ENCODE peak calls at places on chromosome 16, in five cellular contexts. A is HepG2, H is H1, V is GM12878, I is K562. M is an unnamed sample.
A peak's percentile ranks its signal among the peaks of the same experiment; 100 is the strongest.

GRCh38 chr16:69796285-69797118 is 34.4 kb downstream of the WWP2 start:
- DNase-seq in H (peak; percentile 60), A (peak; percentile 74), V (no peak), I (peak; percentile 69), M (peak; percentile 66)

GRCh38 chr16:88456356-88457292 is 3.5 kb downstream of the ZFPM1 start:
- DNase-seq in I (no peak), A (no peak), H (no peak), V (no peak), M (no peak)

GRCh38 chr16:77373726-77374125 is 61.1 kb downstream of the ADAMTS18 start:
- DNase-seq in V (no peak), H (no peak), A (no peak), I (no peak), M (no peak)

GRCh38 chr16:14616280-14616679 is 13.8 kb downstream of the PARN start:
- DNase-seq in A (no peak), I (no peak), H (no peak), V (no peak), M (no peak)

GRCh38 chr16:47920709-47921108 is 235.1 kb downstream of the ABCC12 start:
- DNase-seq in I (no peak), A (no peak), V (no peak), H (no peak), M (no peak)

GRCh38 chr16:81445143-81445922 is 725 bp downstream of the CMIP start:
- DNase-seq in I (peak; percentile 83), H (peak; percentile 61), V (no peak), A (no peak), M (peak; percentile 78)

GRCh38 chr16:87207509-87207908 is 109.7 kb downstream of the C16orf95 start:
- DNase-seq in I (no peak), H (no peak), A (no peak), V (no peak), M (no peak)

GRCh38 chr16:24700549-24701392 is 28.7 kb upstream of the TNRC6A start:
- DNase-seq in V (no peak), A (peak; percentile 60), I (peak; percentile 22), H (no peak), M (peak; percentile 28)

GRCh38 chr16:19644877-19645276 is 73.2 kb downstream of the KNOP1 start:
- DNase-seq in V (no peak), H (no peak), A (no peak), I (no peak), M (peak; percentile 25)

GRCh38 chr16:68954871-68955635 is 111.7 kb downstream of the TANGO6 start:
- DNase-seq in H (no peak), A (no peak), I (no peak), V (no peak), M (peak; percentile 66)

GRCh38 chr16:11800385-11800718 is 3.3 kb upstream of the ZC3H7A start:
- DNase-seq in V (no peak), I (no peak), H (no peak), A (no peak), M (no peak)

GRCh38 chr16:66924527-66925321 is 611 bp downstream of the RRAD start:
- DNase-seq in A (no peak), V (no peak), I (peak; percentile 92), H (peak; percentile 88), M (peak; percentile 94)

GRCh38 chr16:4313563-4314531 is 2.0 kb upstream of the GLIS2 start:
- DNase-seq in H (peak; percentile 86), I (peak; percentile 76), A (peak; percentile 92), V (no peak), M (peak; percentile 79)

GRCh38 chr16:278863-279366 is 1.5 kb upstream of the ARHGDIG start:
- DNase-seq in A (peak; percentile 12), V (peak; percentile 8), H (no peak), I (no peak), M (no peak)

GRCh38 chr16:66703359-66704215 is 7.0 kb upstream of the CMTM4 start:
- DNase-seq in H (no peak), V (no peak), I (peak; percentile 30), A (no peak), M (peak; percentile 78)

GRCh38 chr16:46866286-46866685 is 17.9 kb upstream of the GPT2 start:
- DNase-seq in V (no peak), H (no peak), I (no peak), A (no peak), M (no peak)

GRCh38 chr16:13307861-13308260 is 406.5 kb downstream of the SHISA9 start:
- DNase-seq in A (no peak), H (no peak), I (no peak), V (no peak), M (no peak)

GRCh38 chr16:24001706-24002105 is 165.9 kb downstream of the PRKCB start:
- DNase-seq in V (no peak), H (no peak), I (no peak), A (no peak), M (no peak)

GRCh38 chr16:11016993-11017392 is 72.6 kb downstream of the CLEC16A start:
- DNase-seq in A (peak; percentile 74), V (no peak), I (peak; percentile 19), H (no peak), M (no peak)

GRCh38 chr16:67170948-67171649 is 761 bp downstream of the NOL3 start:
- DNase-seq in V (no peak), A (peak; percentile 45), H (no peak), I (no peak), M (no peak)

GRCh38 chr16:78045865-78046581 is 23.7 kb downstream of the CLEC3A start:
- DNase-seq in I (peak; percentile 59), V (no peak), A (peak; percentile 59), H (peak; percentile 97), M (peak; percentile 16)

GRCh38 chr16:21302454-21302853 is 24.4 kb upstream of the CRYM start:
- DNase-seq in I (no peak), H (no peak), A (no peak), V (no peak), M (no peak)

GRCh38 chr16:29992371-29992967 is 2.9 kb downstream of the HIRIP3 start:
- DNase-seq in H (no peak), I (no peak), V (no peak), A (no peak), M (no peak)

GRCh38 chr16:78177927-78178326 is 78.5 kb downstream of the WWOX start:
- DNase-seq in I (no peak), A (peak; percentile 35), V (no peak), H (peak; percentile 8), M (peak; percentile 30)

GRCh38 chr16:1976951-1977874 is 4.1 kb downstream of the NOXO1 start:
- DNase-seq in V (no peak), A (no peak), H (no peak), I (no peak), M (no peak)
- TF ChIP-seq POLR2AphosphoS5 in V (no peak), A (no peak), H (no peak), I (no peak), M (no peak)

GRCh38 chr16:58462997-58463891 is 36.7 kb upstream of the NDRG4 start:
- DNase-seq in A (no peak), V (no peak), H (peak; percentile 70), I (peak; percentile 62), M (peak; percentile 85)
- TF ChIP-seq RFX5 in A (no peak), V (no peak), H (no peak), I (no peak), M (no peak)

DNA sequence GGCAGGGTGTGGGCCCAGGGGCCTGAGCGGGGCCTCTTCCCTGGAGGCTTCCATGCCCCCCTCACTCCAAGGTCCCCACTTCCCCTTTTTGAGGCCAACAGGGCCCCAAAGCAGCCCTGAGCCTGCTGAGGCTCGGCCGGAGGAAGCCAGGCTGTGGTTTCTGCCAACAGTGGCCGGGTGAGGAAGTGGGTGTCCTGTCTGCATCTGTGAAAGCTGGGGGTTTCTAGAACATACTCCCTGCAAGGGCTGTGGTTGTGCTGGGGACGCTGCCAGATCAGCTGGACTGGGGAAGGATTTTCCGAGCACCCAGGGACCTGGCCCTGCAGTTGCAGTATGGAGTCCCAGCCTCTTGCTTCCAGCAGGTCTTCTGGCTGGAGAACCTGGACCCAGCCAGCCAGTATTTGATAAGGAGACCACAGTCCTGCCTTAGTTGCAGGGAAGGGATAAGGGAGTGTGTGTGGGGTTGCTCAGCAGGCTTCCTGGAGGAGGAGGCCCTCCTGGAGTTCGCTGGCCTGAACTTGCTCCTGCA is 15.7 kb downstream of the ADCY7 start:
- DNase-seq in I (no peak), H (no peak), V (peak; percentile 86), A (no peak), M (no peak)
- TF ChIP-seq POLR2AphosphoS5 in I (no peak), H (no peak), V (no peak), A (no peak), M (no peak)

GRCh38 chr16:84119368-84119767 is 2.6 kb upstream of the MBTPS1 start:
- DNase-seq in V (no peak), A (no peak), H (no peak), I (no peak), M (no peak)

GRCh38 chr16:84120023-84120422 is 3.3 kb upstream of the MBTPS1 start:
- DNase-seq in I (no peak), H (no peak), A (no peak), V (no peak), M (no peak)

GRCh38 chr16:84116720-84117481 is at the start of gene MBTPS1:
- DNase-seq in I (peak; percentile 97), V (peak; percentile 91), H (peak; percentile 99), A (peak; percentile 97), M (peak; percentile 99)

GRCh38 chr16:84115919-84116719 is 623 bp downstream of the MBTPS1 start:
- DNase-seq in I (no peak), A (peak; percentile 54), V (no peak), H (no peak), M (no peak)

DNA sequence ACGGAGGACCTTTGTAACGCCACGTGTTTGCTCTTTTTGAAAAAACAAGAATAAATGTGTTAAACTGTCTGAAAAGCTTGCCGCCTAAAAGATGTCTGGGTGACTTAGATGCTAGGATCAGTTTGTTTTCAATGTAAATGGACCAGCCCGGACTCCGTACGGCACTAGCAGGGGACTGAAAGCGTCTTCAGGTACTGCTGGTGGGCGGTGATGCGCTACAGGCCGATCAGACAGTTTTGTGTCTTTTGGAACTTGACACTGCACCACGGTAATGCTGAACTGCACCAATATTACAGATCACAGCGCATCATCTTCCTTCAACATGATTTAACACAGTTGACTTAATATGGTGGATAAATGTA is 721 bp upstream of the MBTPS1 start:
- DNase-seq in A (no peak), H (no peak), I (no peak), V (no peak), M (peak; percentile 57)
- TF ChIP-seq RFX5 in A (no peak), H (no peak), I (no peak), V (no peak), M (no peak)

DNA sequence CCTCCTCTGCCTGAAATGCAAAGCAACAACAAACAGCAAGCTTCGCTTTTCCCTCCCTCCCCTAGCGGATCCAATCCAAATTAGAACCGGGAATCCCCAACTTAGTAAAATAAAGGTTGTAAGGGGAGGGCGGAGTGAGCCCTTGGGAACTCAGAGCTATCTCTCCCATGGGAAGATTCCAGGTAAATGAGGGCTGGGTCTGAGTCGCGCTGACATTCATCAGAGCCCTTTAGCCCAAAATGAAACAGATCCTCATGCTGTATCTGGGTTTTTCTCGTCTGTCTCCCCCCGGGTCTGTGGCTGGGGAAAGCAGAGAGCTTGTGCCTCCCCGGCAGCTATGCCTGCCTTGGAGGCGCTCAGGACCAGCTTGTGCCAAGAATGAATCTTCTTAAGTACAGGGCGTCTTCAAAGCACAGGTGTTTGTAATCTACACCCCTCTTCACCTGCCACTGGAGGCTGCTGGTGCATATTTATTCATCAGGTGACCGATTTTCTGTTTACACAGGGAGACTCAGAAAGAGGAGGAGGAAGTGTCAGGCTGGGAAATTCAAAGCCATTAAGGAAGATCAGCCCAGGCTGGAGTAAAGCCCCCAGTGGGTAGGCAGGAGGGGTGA is 55.0 kb upstream of the GSE1 start:
- DNase-seq in A (no peak), H (peak; percentile 58), V (no peak), I (no peak), M (no peak)
- TF ChIP-seq POLR2AphosphoS5 in A (no peak), H (no peak), V (no peak), I (no peak), M (no peak)